ENCODE peak calls at places on chromosomes 2 and 18, in five cellular contexts. S, O, V, M and Q are unnamed samples.

GRCh38 chr2:9140570-9141378 is 65.8 kb upstream of the ASAP2 start:
- DNase-seq in S (no peak), O (no peak), V (no peak), M (no peak), Q (no peak)

GRCh38 chr18:45777393-45777792 is 48.1 kb upstream of the SIGLEC15 start:
- DNase-seq in S (no peak), O (no peak), V (no peak), M (no peak), Q (no peak)

GRCh38 chr18:26526128-26526965 is 22.0 kb downstream of the KCTD1 start:
- DNase-seq in S (no peak), O (peak; percentile 79), V (no peak), M (no peak), Q (no peak)

GRCh38 chr2:33158482-33159003 is 211.8 kb downstream of the LTBP1 start:
- DNase-seq in S (no peak), O (no peak), V (no peak), M (no peak), Q (no peak)

GRCh38 chr2:6362671-6363450 is 502.8 kb downstream of the CMPK2 start:
- DNase-seq in S (no peak), O (no peak), V (no peak), M (no peak), Q (no peak)

GRCh38 chr2:31038385-31038784 is 99.9 kb downstream of the GALNT14 start:
- DNase-seq in S (no peak), O (no peak), V (no peak), M (no peak), Q (no peak)

GRCh38 chr2:133581027-133581760 is 12.9 kb upstream of the NCKAP5 start:
- DNase-seq in S (no peak), O (no peak), V (no peak), M (no peak), Q (no peak)

GRCh38 chr2:37529830-37530452 is 141.5 kb downstream of the CDC42EP3 start:
- DNase-seq in S (no peak), O (no peak), V (no peak), M (no peak), Q (no peak)

GRCh38 chr18:11316546-11316945 is 167.2 kb upstream of the PIEZO2 start:
- DNase-seq in S (no peak), O (no peak), V (no peak), M (no peak), Q (no peak)

GRCh38 chr2:190599073-190599472 is 49.8 kb upstream of the NAB1 start:
- DNase-seq in S (no peak), O (no peak), V (no peak), M (no peak), Q (no peak)

DNA sequence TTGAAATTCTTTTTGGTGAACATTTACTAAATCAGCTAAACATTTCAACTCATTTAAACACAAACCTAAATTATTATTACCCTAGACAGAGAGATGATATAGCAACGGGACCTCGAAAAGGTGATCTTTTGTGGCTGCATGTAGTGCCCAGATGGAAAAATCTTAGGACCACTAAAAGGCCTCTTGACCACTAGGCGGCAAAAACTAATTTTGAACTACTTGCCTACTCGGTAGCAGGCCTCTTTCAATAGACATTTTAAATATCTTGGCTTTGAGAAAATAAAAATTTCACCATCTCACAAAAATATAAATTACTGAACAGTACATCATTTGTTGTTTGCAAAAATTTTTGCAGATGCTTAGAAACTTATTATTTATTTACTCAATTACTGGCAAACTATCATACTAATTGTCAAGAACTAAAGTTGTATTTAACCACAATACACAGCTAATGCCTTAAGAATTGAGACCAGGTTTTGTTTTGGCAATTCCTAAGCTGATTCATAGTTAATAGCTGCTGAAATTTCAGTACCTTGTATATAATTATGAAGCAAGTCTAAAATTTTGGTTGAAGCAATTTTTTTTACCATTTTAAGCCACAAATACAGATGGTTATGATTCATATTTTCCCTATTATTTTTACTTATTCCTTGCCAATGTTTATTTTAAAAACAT is 9.4 kb downstream of the COL3A1 start:
- DNase-seq in S (peak; percentile 31), O (no peak), V (no peak), M (no peak), Q (no peak)
- TF ChIP-seq CTCF in S (peak; percentile 36), O (peak; percentile 24), V (no peak), M (peak; percentile 13), Q (no peak)

DNA sequence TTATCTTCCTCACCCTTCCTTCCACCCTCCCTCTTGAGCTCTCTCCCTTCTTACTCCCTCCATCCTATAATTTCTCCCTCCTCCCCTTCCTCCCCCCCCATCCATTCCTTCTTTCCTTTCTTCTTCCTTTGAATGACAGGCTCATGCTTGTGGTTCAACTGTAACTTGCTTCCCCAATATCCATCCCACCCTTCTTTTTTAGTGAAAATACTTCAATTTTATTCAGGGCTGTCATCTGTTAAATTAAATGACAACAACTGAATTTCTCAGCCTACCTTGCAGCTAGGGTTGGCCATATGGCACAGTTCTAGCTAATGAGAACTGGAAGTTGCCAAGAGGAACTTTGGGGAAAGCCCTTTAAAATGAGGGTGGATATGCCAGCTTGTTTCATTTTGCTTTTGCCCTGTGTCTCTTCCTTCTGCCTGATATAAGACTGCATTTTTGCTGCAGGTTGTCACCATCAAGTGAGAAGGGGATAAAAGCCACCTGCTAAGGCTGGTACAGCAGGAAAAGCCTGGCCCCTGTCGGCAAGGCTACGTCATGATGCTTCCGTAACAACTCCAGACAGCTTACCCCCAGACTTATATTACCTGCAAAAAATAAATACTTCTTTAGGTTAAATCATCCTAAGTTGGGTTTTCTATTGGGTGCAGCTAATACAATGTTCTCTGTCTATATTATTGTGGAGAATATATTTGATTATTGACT is 121.8 kb downstream of the NXPH2 start:
- DNase-seq in S (no peak), O (no peak), V (no peak), M (no peak), Q (no peak)
- TF ChIP-seq CTCF in S (no peak), O (no peak), V (no peak), M (no peak), Q (no peak)

GRCh38 chr2:157900203-157900602 is 24.1 kb upstream of the ACVR1 start:
- DNase-seq in S (no peak), O (no peak), V (no peak), M (no peak), Q (no peak)

GRCh38 chr2:157900684-157901083 is 24.6 kb upstream of the ACVR1 start:
- DNase-seq in S (no peak), O (no peak), V (no peak), M (no peak), Q (no peak)

GRCh38 chr2:157899125-157899839 is 23.2 kb upstream of the ACVR1 start:
- DNase-seq in S (no peak), O (no peak), V (no peak), M (no peak), Q (no peak)

GRCh38 chr2:157903051-157903625 is 27.0 kb upstream of the ACVR1 start:
- DNase-seq in S (no peak), O (no peak), V (no peak), M (no peak), Q (no peak)

GRCh38 chr2:157901325-157901724 is 25.2 kb upstream of the ACVR1 start:
- DNase-seq in S (no peak), O (no peak), V (no peak), M (no peak), Q (no peak)
- TF ChIP-seq CTCF in S (peak; percentile 18), O (no peak), V (no peak), M (no peak), Q (no peak)

DNA sequence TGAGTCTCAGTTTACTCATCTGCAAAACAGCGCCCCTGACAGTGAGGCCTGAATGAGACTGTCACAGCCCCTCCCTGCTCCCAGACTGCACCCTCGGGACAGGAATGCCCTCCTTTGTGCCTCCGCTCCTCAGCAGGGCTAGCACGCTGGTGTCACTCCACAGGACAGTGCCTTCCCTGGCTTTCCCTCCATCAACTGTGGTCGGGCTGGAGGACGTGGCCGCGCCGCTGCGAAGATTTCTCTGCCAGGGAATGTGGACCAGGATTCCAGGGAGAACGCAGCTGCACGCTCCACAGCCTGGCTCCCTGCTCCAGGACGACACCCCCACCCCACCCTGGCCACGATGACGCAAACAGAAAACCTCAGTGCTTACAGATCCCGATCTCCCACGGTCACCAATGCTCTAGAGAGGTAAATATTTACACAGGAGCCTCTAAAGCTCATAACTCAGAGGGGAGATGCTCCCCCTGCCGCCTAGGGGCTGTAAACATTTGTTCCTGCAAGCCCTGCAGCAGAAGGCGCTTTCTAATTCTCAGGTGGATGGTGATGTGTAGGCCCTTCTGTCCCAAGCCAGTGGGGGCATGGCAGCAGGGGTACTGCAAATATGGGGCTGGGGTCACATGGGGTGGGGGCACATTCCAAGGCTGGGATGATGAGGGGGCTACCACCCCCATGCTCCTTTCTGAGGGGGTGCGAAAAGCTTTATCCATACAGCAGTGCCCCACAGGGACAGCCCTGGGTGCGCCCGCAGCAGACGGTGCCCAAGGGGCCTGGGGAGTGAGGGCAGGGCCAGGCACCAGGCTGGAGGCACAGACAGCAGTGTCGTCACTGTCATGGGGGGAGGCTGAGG is 12.4 kb downstream of the HS6ST1 start:
- DNase-seq in S (peak; percentile 87), O (no peak), V (peak; percentile 57), M (peak; percentile 28), Q (no peak)
- TF ChIP-seq CTCF in S (peak; percentile 58), O (no peak), V (no peak), M (no peak), Q (no peak)

GRCh38 chr2:97005353-97005752 is 19.0 kb upstream of the FAM178B start:
- DNase-seq in S (no peak), O (no peak), V (no peak), M (no peak), Q (no peak)
- TF ChIP-seq CTCF in S (peak; percentile 7), O (no peak), V (no peak), M (no peak), Q (no peak)

GRCh38 chr2:88691339-88692183 is at the start of gene RPIA:
- DNase-seq in S (peak; percentile 98), O (peak; percentile 99), V (peak; percentile 100), M (peak; percentile 100), Q (peak; percentile 96)

GRCh38 chr2:88694015-88694414 is 2.5 kb downstream of the RPIA start:
- DNase-seq in S (no peak), O (no peak), V (peak; percentile 54), M (no peak), Q (no peak)

GRCh38 chr2:88687384-88687783 is 4.1 kb upstream of the RPIA start:
- DNase-seq in S (no peak), O (no peak), V (no peak), M (no peak), Q (no peak)

GRCh38 chr2:88692187-88692586 is 714 bp downstream of the RPIA start:
- DNase-seq in S (peak; percentile 54), O (no peak), V (peak; percentile 24), M (no peak), Q (peak; percentile 21)

GRCh38 chr2:88690591-88691338 is 708 bp upstream of the RPIA start:
- DNase-seq in S (peak; percentile 64), O (no peak), V (peak; percentile 56), M (peak; percentile 36), Q (no peak)
- TF ChIP-seq CTCF in S (no peak), O (no peak), V (no peak), M (no peak), Q (no peak)

GRCh38 chr2:16853088-16853487 is 187.5 kb upstream of the CYRIA start:
- DNase-seq in S (no peak), O (no peak), V (no peak), M (no peak), Q (no peak)
- TF ChIP-seq CTCF in S (no peak), O (no peak), V (no peak), M (no peak), Q (no peak)

GRCh38 chr2:16774980-16775963 is 109.6 kb upstream of the CYRIA start:
- DNase-seq in S (peak; percentile 51), O (no peak), V (no peak), M (no peak), Q (no peak)
- TF ChIP-seq CTCF in S (peak; percentile 55), O (no peak), V (no peak), M (no peak), Q (no peak)